ENCODE peak calls at places on chromosome 12, in seven cellular contexts. One of them, this sample, is unnamed.

GRCh38 chr12:5060958-5061357 is 17.3 kb downstream of the KCNA5 start:
- DNase-seq in AG09309: no peak
- DNase-seq in mesothelial cell of epicardium: no peak
- DNase-seq in lower lobe of right lung: no peak
- DNase-seq in glutamatergic neuron: no peak
- DNase-seq in A549: no peak
- DNase-seq in type B pancreatic cell: no peak
- DNase-seq in this sample: no peak

GRCh38 chr12:56152132-56152755 is at the start of gene MYL6B:
- DNase-seq in AG09309: peak
- DNase-seq in mesothelial cell of epicardium: peak
- DNase-seq in lower lobe of right lung: peak
- DNase-seq in glutamatergic neuron: peak
- DNase-seq in A549: peak
- DNase-seq in type B pancreatic cell: peak
- DNase-seq in this sample: peak

GRCh38 chr12:44626883-44627282 is 249.2 kb downstream of the NELL2 start:
- DNase-seq in AG09309: no peak
- DNase-seq in mesothelial cell of epicardium: no peak
- DNase-seq in lower lobe of right lung: no peak
- DNase-seq in glutamatergic neuron: no peak
- DNase-seq in A549: no peak
- DNase-seq in type B pancreatic cell: no peak
- DNase-seq in this sample: no peak

GRCh38 chr12:108814462-108815211 is 42.7 kb downstream of the SSH1 start:
- DNase-seq in AG09309: no peak
- DNase-seq in mesothelial cell of epicardium: no peak
- DNase-seq in lower lobe of right lung: no peak
- DNase-seq in glutamatergic neuron: no peak
- DNase-seq in A549: no peak
- DNase-seq in type B pancreatic cell: no peak
- DNase-seq in this sample: no peak

GRCh38 chr12:5013206-5013830 is 30.4 kb upstream of the KCNA5 start:
- DNase-seq in AG09309: peak
- DNase-seq in mesothelial cell of epicardium: no peak
- DNase-seq in lower lobe of right lung: no peak
- DNase-seq in glutamatergic neuron: no peak
- DNase-seq in A549: no peak
- DNase-seq in type B pancreatic cell: no peak
- DNase-seq in this sample: no peak

GRCh38 chr12:45089417-45089816 is 38.5 kb upstream of the DBX2 start:
- DNase-seq in AG09309: no peak
- DNase-seq in mesothelial cell of epicardium: no peak
- DNase-seq in lower lobe of right lung: no peak
- DNase-seq in glutamatergic neuron: no peak
- DNase-seq in A549: no peak
- DNase-seq in type B pancreatic cell: no peak
- DNase-seq in this sample: no peak

GRCh38 chr12:4133636-4134433 is 139.7 kb upstream of the CCND2 start:
- DNase-seq in AG09309: no peak
- DNase-seq in mesothelial cell of epicardium: no peak
- DNase-seq in lower lobe of right lung: no peak
- DNase-seq in glutamatergic neuron: peak
- DNase-seq in A549: no peak
- DNase-seq in type B pancreatic cell: peak
- DNase-seq in this sample: peak

GRCh38 chr12:124545508-124546418 is 21.6 kb downstream of the NCOR2 start:
- DNase-seq in AG09309: peak
- DNase-seq in mesothelial cell of epicardium: no peak
- DNase-seq in lower lobe of right lung: peak
- DNase-seq in glutamatergic neuron: no peak
- DNase-seq in A549: no peak
- DNase-seq in type B pancreatic cell: no peak
- DNase-seq in this sample: no peak

GRCh38 chr12:5590316-5590715 is 158.4 kb downstream of the NTF3 start:
- DNase-seq in AG09309: no peak
- DNase-seq in mesothelial cell of epicardium: no peak
- DNase-seq in lower lobe of right lung: no peak
- DNase-seq in glutamatergic neuron: no peak
- DNase-seq in A549: no peak
- DNase-seq in type B pancreatic cell: no peak
- DNase-seq in this sample: no peak

GRCh38 chr12:124296295-124296915 is 1.5 kb downstream of the RFLNA start:
- DNase-seq in AG09309: no peak
- DNase-seq in mesothelial cell of epicardium: peak
- DNase-seq in lower lobe of right lung: peak
- DNase-seq in glutamatergic neuron: peak
- DNase-seq in A549: no peak
- DNase-seq in type B pancreatic cell: no peak
- DNase-seq in this sample: no peak

GRCh38 chr12:52155048-52155868 is 36.6 kb downstream of the KRT80 start:
- DNase-seq in AG09309: no peak
- DNase-seq in mesothelial cell of epicardium: no peak
- DNase-seq in lower lobe of right lung: no peak
- DNase-seq in glutamatergic neuron: no peak
- DNase-seq in A549: peak
- DNase-seq in type B pancreatic cell: no peak
- DNase-seq in this sample: no peak

GRCh38 chr12:2693204-2693860 is 101.4 kb upstream of the FKBP4 start:
- DNase-seq in AG09309: no peak
- DNase-seq in mesothelial cell of epicardium: no peak
- DNase-seq in lower lobe of right lung: no peak
- DNase-seq in glutamatergic neuron: no peak
- DNase-seq in A549: no peak
- DNase-seq in type B pancreatic cell: no peak
- DNase-seq in this sample: no peak
- TF ChIP-seq CTCF in AG09309: no peak
- TF ChIP-seq CTCF in mesothelial cell of epicardium: no peak
- TF ChIP-seq CTCF in lower lobe of right lung: no peak
- TF ChIP-seq CTCF in glutamatergic neuron: no peak
- TF ChIP-seq CTCF in A549: no peak
- TF ChIP-seq CTCF in type B pancreatic cell: peak
- TF ChIP-seq CTCF in this sample: no peak

DNA sequence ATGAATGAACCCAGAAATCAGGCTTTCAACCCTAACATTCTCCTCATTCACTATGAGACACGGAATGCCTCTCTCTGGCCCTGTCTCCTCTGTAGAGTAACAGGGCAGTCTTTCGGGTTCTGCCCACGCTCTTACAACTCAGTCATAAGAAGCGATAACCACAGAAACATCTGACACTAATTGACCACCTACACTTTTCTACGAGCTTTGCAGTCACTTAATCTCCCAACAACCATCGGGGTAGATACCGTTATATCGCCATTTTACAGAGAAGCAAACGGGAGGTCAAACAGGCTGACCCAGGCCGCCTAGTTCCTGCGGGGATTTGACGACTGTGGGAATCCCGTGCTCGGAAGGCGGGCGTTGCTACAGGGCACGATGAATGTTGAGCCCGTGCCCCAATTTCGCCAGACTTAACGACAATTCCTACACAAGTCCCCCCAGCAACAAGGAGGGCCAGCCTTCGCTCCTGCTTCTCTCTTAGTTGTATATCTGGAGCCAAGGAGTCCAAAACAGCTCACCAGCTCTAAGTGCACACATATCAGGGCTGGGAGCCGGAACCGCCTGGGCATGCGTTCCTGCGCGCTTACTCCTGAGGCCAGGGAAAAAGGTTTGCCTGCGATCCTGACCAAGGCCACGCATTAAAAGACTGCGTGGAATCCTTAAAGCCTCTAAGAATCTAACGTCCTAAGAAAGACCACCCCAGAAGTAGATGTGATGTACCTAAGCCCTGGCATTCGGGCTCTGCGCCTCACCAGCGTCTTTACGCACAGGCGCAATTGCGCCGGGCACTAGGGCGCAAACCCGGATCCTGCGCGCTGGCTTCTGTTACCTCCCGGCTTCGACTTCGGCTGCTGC is 38.7 kb upstream of the TBX5 start:
- DNase-seq in AG09309: no peak
- DNase-seq in mesothelial cell of epicardium: no peak
- DNase-seq in lower lobe of right lung: no peak
- DNase-seq in glutamatergic neuron: no peak
- DNase-seq in A549: no peak
- DNase-seq in type B pancreatic cell: no peak
- DNase-seq in this sample: no peak
- TF ChIP-seq CTCF in AG09309: no peak
- TF ChIP-seq CTCF in mesothelial cell of epicardium: no peak
- TF ChIP-seq CTCF in lower lobe of right lung: no peak
- TF ChIP-seq CTCF in glutamatergic neuron: no peak
- TF ChIP-seq CTCF in A549: no peak
- TF ChIP-seq CTCF in type B pancreatic cell: no peak
- TF ChIP-seq CTCF in this sample: no peak

GRCh38 chr12:43282106-43282505 is 269.9 kb downstream of the ADAMTS20 start:
- DNase-seq in AG09309: no peak
- DNase-seq in mesothelial cell of epicardium: no peak
- DNase-seq in lower lobe of right lung: no peak
- DNase-seq in glutamatergic neuron: no peak
- DNase-seq in A549: peak
- DNase-seq in type B pancreatic cell: no peak
- DNase-seq in this sample: no peak
- TF ChIP-seq CTCF in AG09309: peak
- TF ChIP-seq CTCF in mesothelial cell of epicardium: peak
- TF ChIP-seq CTCF in lower lobe of right lung: peak
- TF ChIP-seq CTCF in glutamatergic neuron: no peak
- TF ChIP-seq CTCF in A549: peak
- TF ChIP-seq CTCF in type B pancreatic cell: peak
- TF ChIP-seq CTCF in this sample: no peak

GRCh38 chr12:98297557-98297956 is 217.8 kb upstream of the TMPO start:
- DNase-seq in AG09309: no peak
- DNase-seq in mesothelial cell of epicardium: no peak
- DNase-seq in lower lobe of right lung: no peak
- DNase-seq in glutamatergic neuron: no peak
- DNase-seq in A549: no peak
- DNase-seq in type B pancreatic cell: no peak
- DNase-seq in this sample: no peak

GRCh38 chr12:98294426-98294825 is 221.0 kb upstream of the TMPO start:
- DNase-seq in AG09309: no peak
- DNase-seq in mesothelial cell of epicardium: no peak
- DNase-seq in lower lobe of right lung: no peak
- DNase-seq in glutamatergic neuron: no peak
- DNase-seq in A549: no peak
- DNase-seq in type B pancreatic cell: no peak
- DNase-seq in this sample: no peak

GRCh38 chr12:98295681-98296080 is 219.7 kb upstream of the TMPO start:
- DNase-seq in AG09309: no peak
- DNase-seq in mesothelial cell of epicardium: no peak
- DNase-seq in lower lobe of right lung: no peak
- DNase-seq in glutamatergic neuron: no peak
- DNase-seq in A549: no peak
- DNase-seq in type B pancreatic cell: no peak
- DNase-seq in this sample: no peak

GRCh38 chr12:98296462-98297079 is 218.8 kb upstream of the TMPO start:
- DNase-seq in AG09309: no peak
- DNase-seq in mesothelial cell of epicardium: peak
- DNase-seq in lower lobe of right lung: no peak
- DNase-seq in glutamatergic neuron: no peak
- DNase-seq in A549: no peak
- DNase-seq in type B pancreatic cell: no peak
- DNase-seq in this sample: no peak

DNA sequence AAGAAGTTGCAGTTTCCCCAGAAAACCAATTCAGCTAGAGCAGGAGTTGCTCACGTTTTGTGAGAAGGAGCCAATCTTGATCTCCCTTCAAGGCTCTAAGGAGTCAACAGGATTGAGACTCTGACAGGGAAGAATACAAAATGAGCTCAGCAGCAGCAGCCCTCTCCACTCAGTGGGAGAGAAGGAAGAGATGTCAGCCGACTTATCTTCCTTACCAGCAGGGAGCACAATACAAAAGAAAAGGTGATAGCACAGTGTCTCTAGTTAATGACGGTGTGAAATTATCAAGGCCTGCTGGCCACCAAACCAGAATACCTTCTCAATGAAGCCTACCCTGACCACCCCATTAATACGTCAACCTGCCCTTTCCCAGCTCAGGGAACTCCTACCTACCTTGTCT is 223.6 kb upstream of the TMPO start:
- DNase-seq in AG09309: no peak
- DNase-seq in mesothelial cell of epicardium: no peak
- DNase-seq in lower lobe of right lung: no peak
- DNase-seq in glutamatergic neuron: no peak
- DNase-seq in A549: no peak
- DNase-seq in type B pancreatic cell: no peak
- DNase-seq in this sample: no peak
- TF ChIP-seq CTCF in AG09309: no peak
- TF ChIP-seq CTCF in mesothelial cell of epicardium: no peak
- TF ChIP-seq CTCF in lower lobe of right lung: no peak
- TF ChIP-seq CTCF in glutamatergic neuron: no peak
- TF ChIP-seq CTCF in A549: no peak
- TF ChIP-seq CTCF in type B pancreatic cell: no peak
- TF ChIP-seq CTCF in this sample: no peak

GRCh38 chr12:126243814-126244213 is 1178.6 kb downstream of the AACS start:
- DNase-seq in AG09309: no peak
- DNase-seq in mesothelial cell of epicardium: no peak
- DNase-seq in lower lobe of right lung: no peak
- DNase-seq in glutamatergic neuron: no peak
- DNase-seq in A549: no peak
- DNase-seq in type B pancreatic cell: no peak
- DNase-seq in this sample: no peak
- TF ChIP-seq CTCF in AG09309: no peak
- TF ChIP-seq CTCF in mesothelial cell of epicardium: no peak
- TF ChIP-seq CTCF in lower lobe of right lung: no peak
- TF ChIP-seq CTCF in glutamatergic neuron: no peak
- TF ChIP-seq CTCF in A549: no peak
- TF ChIP-seq CTCF in type B pancreatic cell: peak
- TF ChIP-seq CTCF in this sample: no peak

GRCh38 chr12:64451687-64452558 is at the start of gene TBK1:
- DNase-seq in AG09309: peak
- DNase-seq in mesothelial cell of epicardium: peak
- DNase-seq in lower lobe of right lung: peak
- DNase-seq in glutamatergic neuron: peak
- DNase-seq in A549: peak
- DNase-seq in type B pancreatic cell: peak
- DNase-seq in this sample: peak
- TF ChIP-seq CTCF in AG09309: no peak
- TF ChIP-seq CTCF in mesothelial cell of epicardium: no peak
- TF ChIP-seq CTCF in lower lobe of right lung: no peak
- TF ChIP-seq CTCF in glutamatergic neuron: no peak
- TF ChIP-seq CTCF in A549: no peak
- TF ChIP-seq CTCF in type B pancreatic cell: peak
- TF ChIP-seq CTCF in this sample: no peak

GRCh38 chr12:77686760-77687159 is 143.9 kb upstream of the NAV3 start:
- DNase-seq in AG09309: no peak
- DNase-seq in mesothelial cell of epicardium: no peak
- DNase-seq in lower lobe of right lung: no peak
- DNase-seq in glutamatergic neuron: no peak
- DNase-seq in A549: no peak
- DNase-seq in type B pancreatic cell: no peak
- DNase-seq in this sample: no peak
- TF ChIP-seq CTCF in AG09309: peak
- TF ChIP-seq CTCF in mesothelial cell of epicardium: no peak
- TF ChIP-seq CTCF in lower lobe of right lung: no peak
- TF ChIP-seq CTCF in glutamatergic neuron: no peak
- TF ChIP-seq CTCF in A549: no peak
- TF ChIP-seq CTCF in type B pancreatic cell: peak
- TF ChIP-seq CTCF in this sample: no peak

This sample was measured in endothelial cell.